ENCODE peak calls at places on chromosomes 13 and 19, in five cellular contexts. K, U, O, Z and E are unnamed samples.

GRCh38 chr13:75788494-75788991 is 152.4 kb downstream of the LMO7 start:
- DNase-seq in K (peak; percentile 66), U (peak; percentile 67), O (peak; percentile 38), Z (no peak), E (no peak)

GRCh38 chr19:17052439-17052838 is 22.8 kb downstream of the HAUS8 start:
- DNase-seq in K (peak; percentile 64), U (no peak), O (no peak), Z (no peak), E (no peak)

GRCh38 chr13:75812751-75813181 is 176.6 kb downstream of the LMO7 start:
- DNase-seq in K (no peak), U (no peak), O (no peak), Z (no peak), E (no peak)

GRCh38 chr13:86653009-86653408 is 853.8 kb upstream of the SLITRK6 start:
- DNase-seq in K (no peak), U (no peak), O (no peak), Z (no peak), E (no peak)

GRCh38 chr19:13291913-13292312 is 141.7 kb downstream of the IER2 start:
- DNase-seq in K (no peak), U (no peak), O (no peak), Z (no peak), E (no peak)

GRCh38 chr13:94351292-94352000 is 128.0 kb downstream of the DCT start:
- DNase-seq in K (no peak), U (no peak), O (no peak), Z (no peak), E (no peak)

GRCh38 chr19:11887247-11887617 is 350 bp upstream of the ZNF69 start:
- DNase-seq in K (no peak), U (no peak), O (no peak), Z (no peak), E (no peak)

GRCh38 chr13:85386424-85386823 is 412.8 kb downstream of the SLITRK6 start:
- DNase-seq in K (no peak), U (no peak), O (no peak), Z (no peak), E (no peak)